ENCODE peak calls at places on chromosomes 7 and 10, in nine cellular contexts. P, M, V, W, G, B, C, R and T are unnamed samples.
A peak's percentile ranks its signal among the peaks of the same experiment; 100 is the strongest.

GRCh38 chr10:100656479-100656878 is 88.9 kb upstream of the PAX2 start:
- DNase-seq in P (no peak), M (no peak), V (no peak), W (no peak), G (no peak), B (no peak), C (no peak), R (no peak), T (no peak)

GRCh38 chr7:119123326-119123725 is 898.8 kb downstream of the ANKRD7 start:
- DNase-seq in P (no peak), M (no peak), V (no peak), W (no peak), G (no peak), B (no peak), C (no peak), R (no peak), T (no peak)

GRCh38 chr10:110398419-110399162 is 93.9 kb upstream of the SMNDC1 start:
- DNase-seq in P (peak; percentile 73), M (peak; percentile 99), V (peak; percentile 100), W (peak; percentile 97), G (peak; percentile 99), B (no peak), C (no peak), R (no peak), T (peak; percentile 74)

GRCh38 chr10:132920101-132920925 is 22.1 kb downstream of the CFAP46 start:
- DNase-seq in P (no peak), M (no peak), V (no peak), W (no peak), G (no peak), B (no peak), C (no peak), R (no peak), T (peak; percentile 74)

GRCh38 chr10:72175166-72175565 is 40.6 kb upstream of the ANAPC16 start:
- DNase-seq in P (no peak), M (peak; percentile 77), V (peak; percentile 36), W (no peak), G (no peak), B (no peak), C (no peak), R (no peak), T (no peak)

GRCh38 chr10:124025152-124025551 is 68.2 kb downstream of the CHST15 start:
- DNase-seq in P (no peak), M (no peak), V (no peak), W (no peak), G (no peak), B (no peak), C (no peak), R (no peak), T (no peak)

GRCh38 chr7:6376820-6377219 is 70.9 kb downstream of the DAGLB start:
- DNase-seq in P (no peak), M (no peak), V (no peak), W (no peak), G (no peak), B (no peak), C (no peak), R (peak; percentile 84), T (no peak)

GRCh38 chr7:74203157-74203556 is 6.6 kb upstream of the LAT2 start:
- DNase-seq in P (no peak), M (peak; percentile 70), V (peak; percentile 51), W (peak; percentile 42), G (peak; percentile 52), B (no peak), C (no peak), R (no peak), T (no peak)

GRCh38 chr7:40283391-40283790 is 148.6 kb downstream of the SUGCT start:
- DNase-seq in P (no peak), M (no peak), V (no peak), W (no peak), G (no peak), B (no peak), C (no peak), R (no peak), T (no peak)